ENCODE peak calls at places on chromosomes 12 and 14, in six cellular contexts. One of them, this sample, is unnamed.

GRCh38 chr14:24630087-24630871 is 3.7 kb downstream of the GZMB start:
- DNase-seq in H54: no peak
- DNase-seq in lower leg skin: no peak
- DNase-seq in NCI-H2107: no peak
- DNase-seq in HepG2: no peak
- DNase-seq in A673: no peak
- DNase-seq in this sample: no peak

GRCh38 chr12:132460571-132460970 is 29.4 kb upstream of the FBRSL1 start:
- DNase-seq in H54: no peak
- DNase-seq in lower leg skin: no peak
- DNase-seq in NCI-H2107: no peak
- DNase-seq in HepG2: peak
- DNase-seq in A673: peak
- DNase-seq in this sample: no peak

GRCh38 chr12:93483151-93483807 is 16.0 kb downstream of the MRPL42 start:
- DNase-seq in H54: no peak
- DNase-seq in lower leg skin: no peak
- DNase-seq in NCI-H2107: no peak
- DNase-seq in HepG2: no peak
- DNase-seq in A673: no peak
- DNase-seq in this sample: no peak

GRCh38 chr12:31644536-31644935 is 15.0 kb upstream of the ETFBKMT start:
- DNase-seq in H54: no peak
- DNase-seq in lower leg skin: no peak
- DNase-seq in NCI-H2107: no peak
- DNase-seq in HepG2: no peak
- DNase-seq in A673: no peak
- DNase-seq in this sample: no peak

GRCh38 chr14:91164676-91165075 is 50.8 kb downstream of the DGLUCY start:
- DNase-seq in H54: no peak
- DNase-seq in lower leg skin: no peak
- DNase-seq in NCI-H2107: no peak
- DNase-seq in HepG2: no peak
- DNase-seq in A673: no peak
- DNase-seq in this sample: no peak

GRCh38 chr12:48002773-48003218 is 1.5 kb downstream of the COL2A1 start:
- DNase-seq in H54: no peak
- DNase-seq in lower leg skin: no peak
- DNase-seq in NCI-H2107: no peak
- DNase-seq in HepG2: no peak
- DNase-seq in A673: no peak
- DNase-seq in this sample: no peak

GRCh38 chr12:45468751-45469615 is 253.1 kb downstream of the ANO6 start:
- DNase-seq in H54: no peak
- DNase-seq in lower leg skin: no peak
- DNase-seq in NCI-H2107: no peak
- DNase-seq in HepG2: no peak
- DNase-seq in A673: no peak
- DNase-seq in this sample: no peak

GRCh38 chr14:56340921-56341320 is 222.7 kb downstream of the PELI2 start:
- DNase-seq in H54: no peak
- DNase-seq in lower leg skin: no peak
- DNase-seq in NCI-H2107: no peak
- DNase-seq in HepG2: no peak
- DNase-seq in A673: no peak
- DNase-seq in this sample: no peak

GRCh38 chr12:90808568-90808967 is 146.4 kb downstream of the CCER1 start:
- DNase-seq in H54: no peak
- DNase-seq in lower leg skin: no peak
- DNase-seq in NCI-H2107: no peak
- DNase-seq in HepG2: no peak
- DNase-seq in A673: no peak
- DNase-seq in this sample: no peak

GRCh38 chr12:71092290-71092689 is 65.5 kb downstream of the TSPAN8 start:
- DNase-seq in H54: no peak
- DNase-seq in lower leg skin: no peak
- DNase-seq in NCI-H2107: no peak
- DNase-seq in HepG2: no peak
- DNase-seq in A673: peak
- DNase-seq in this sample: no peak

GRCh38 chr14:63203618-63204406 is 431 bp upstream of the RHOJ start:
- DNase-seq in H54: peak
- DNase-seq in lower leg skin: peak
- DNase-seq in NCI-H2107: peak
- DNase-seq in HepG2: peak
- DNase-seq in A673: peak
- DNase-seq in this sample: peak

GRCh38 chr12:115384391-115384790 is 700.4 kb upstream of the TBX3 start:
- DNase-seq in H54: no peak
- DNase-seq in lower leg skin: no peak
- DNase-seq in NCI-H2107: no peak
- DNase-seq in HepG2: no peak
- DNase-seq in A673: no peak
- DNase-seq in this sample: no peak

GRCh38 chr12:96015672-96016071 is 19.5 kb upstream of the HAL start:
- DNase-seq in H54: no peak
- DNase-seq in lower leg skin: no peak
- DNase-seq in NCI-H2107: no peak
- DNase-seq in HepG2: no peak
- DNase-seq in A673: peak
- DNase-seq in this sample: peak

GRCh38 chr12:130658561-130658960 is 57.5 kb downstream of the RIMBP2 start:
- DNase-seq in H54: no peak
- DNase-seq in lower leg skin: no peak
- DNase-seq in NCI-H2107: no peak
- DNase-seq in HepG2: no peak
- DNase-seq in A673: no peak
- DNase-seq in this sample: no peak

GRCh38 chr12:70842136-70842535 is 78.4 kb downstream of the PTPRR start:
- DNase-seq in H54: no peak
- DNase-seq in lower leg skin: no peak
- DNase-seq in NCI-H2107: no peak
- DNase-seq in HepG2: no peak
- DNase-seq in A673: no peak
- DNase-seq in this sample: no peak

GRCh38 chr12:3173008-3173553 is 95.9 kb downstream of the TSPAN9 start:
- DNase-seq in H54: no peak
- DNase-seq in lower leg skin: no peak
- DNase-seq in NCI-H2107: peak
- DNase-seq in HepG2: no peak
- DNase-seq in A673: no peak
- DNase-seq in this sample: no peak

This sample was measured in Daoy.